ENCODE peak calls at places on chromosomes 5 and 9, in eight cellular contexts. Q, T, N, R, W, I, H and U are unnamed samples.

GRCh38 chr9:133056533-133056932 is 5.2 kb upstream of the CEL start:
- DNase-seq in Q (no peak), N (no peak), R (peak; percentile 23), T (no peak), H (no peak), W (no peak), I (no peak), U (peak; percentile 77)

GRCh38 chr9:95508968-95509850 is 7.6 kb downstream of the PTCH1 start:
- DNase-seq in W (peak; percentile 69), H (peak; percentile 42), N (peak; percentile 74), Q (peak; percentile 73), T (peak; percentile 94), R (peak; percentile 85), I (peak; percentile 98), U (no peak)

GRCh38 chr9:36328798-36329411 is 70.7 kb upstream of the GNE start:
- DNase-seq in W (peak; percentile 63), I (peak; percentile 76), N (peak; percentile 62), T (no peak), H (peak; percentile 51), Q (peak; percentile 70), R (peak; percentile 34), U (peak; percentile 18)

GRCh38 chr5:164277720-164278119 is 772.3 kb downstream of the MAT2B start:
- DNase-seq in H (no peak), R (no peak), T (no peak), W (no peak), N (no peak), Q (no peak), I (no peak), U (no peak)

GRCh38 chr5:15796557-15796956 is 296.6 kb downstream of the FBXL7 start:
- DNase-seq in R (no peak), H (no peak), T (no peak), I (peak; percentile 50), W (no peak), N (no peak), Q (no peak), U (no peak)

GRCh38 chr9:137434498-137435380 is 6.4 kb downstream of the ENTPD8 start:
- DNase-seq in N (no peak), Q (no peak), H (no peak), I (no peak), T (no peak), W (no peak), R (no peak), U (no peak)

GRCh38 chr9:91038483-91039124 is 237.0 kb downstream of the SYK start:
- DNase-seq in T (no peak), W (no peak), R (no peak), H (no peak), I (no peak), N (no peak), Q (no peak), U (no peak)

GRCh38 chr9:112486221-112487007 is at the start of gene KIAA1958:
- DNase-seq in T (peak; percentile 89), R (peak; percentile 89), N (peak; percentile 96), I (peak; percentile 92), Q (peak; percentile 81), H (peak; percentile 95), W (peak; percentile 63), U (peak; percentile 76)

GRCh38 chr9:6096821-6097220 is 81.4 kb upstream of the RANBP6 start:
- DNase-seq in H (no peak), R (no peak), N (no peak), Q (no peak), T (no peak), I (no peak), W (no peak), U (no peak)

GRCh38 chr5:64671678-64672077 is 18.6 kb upstream of the SHISAL2B start:
- DNase-seq in H (no peak), I (no peak), T (no peak), R (no peak), W (no peak), Q (no peak), N (no peak), U (no peak)
- H3K27ac ChIP-seq in H (no peak overlapping the region), I (no peak overlapping the region), T (no peak overlapping the region), R (no peak overlapping the region), W (no peak overlapping the region), Q (no peak overlapping the region), N (no peak overlapping the region), U (no peak overlapping the region)

GRCh38 chr9:134068742-134069535 is 1.1 kb upstream of the BRD3 start:
- DNase-seq in T (peak; percentile 64), R (no peak), H (no peak), Q (no peak), N (no peak), W (no peak), I (no peak), U (no peak)

GRCh38 chr9:134069536-134070399 is 1.9 kb upstream of the BRD3 start:
- DNase-seq in Q (no peak), N (no peak), R (no peak), T (no peak), I (no peak), H (no peak), W (no peak), U (no peak)

GRCh38 chr9:134066923-134067851 is 639 bp downstream of the BRD3 start:
- DNase-seq in N (peak; percentile 81), Q (no peak), R (peak; percentile 37), W (no peak), I (peak; percentile 43), T (peak; percentile 73), H (peak; percentile 71), U (no peak)

GRCh38 chr9:134066546-134066922 is 1.3 kb downstream of the BRD3 start:
- DNase-seq in R (no peak), I (no peak), W (no peak), Q (no peak), N (peak; percentile 51), T (no peak), H (no peak), U (no peak)

DNA sequence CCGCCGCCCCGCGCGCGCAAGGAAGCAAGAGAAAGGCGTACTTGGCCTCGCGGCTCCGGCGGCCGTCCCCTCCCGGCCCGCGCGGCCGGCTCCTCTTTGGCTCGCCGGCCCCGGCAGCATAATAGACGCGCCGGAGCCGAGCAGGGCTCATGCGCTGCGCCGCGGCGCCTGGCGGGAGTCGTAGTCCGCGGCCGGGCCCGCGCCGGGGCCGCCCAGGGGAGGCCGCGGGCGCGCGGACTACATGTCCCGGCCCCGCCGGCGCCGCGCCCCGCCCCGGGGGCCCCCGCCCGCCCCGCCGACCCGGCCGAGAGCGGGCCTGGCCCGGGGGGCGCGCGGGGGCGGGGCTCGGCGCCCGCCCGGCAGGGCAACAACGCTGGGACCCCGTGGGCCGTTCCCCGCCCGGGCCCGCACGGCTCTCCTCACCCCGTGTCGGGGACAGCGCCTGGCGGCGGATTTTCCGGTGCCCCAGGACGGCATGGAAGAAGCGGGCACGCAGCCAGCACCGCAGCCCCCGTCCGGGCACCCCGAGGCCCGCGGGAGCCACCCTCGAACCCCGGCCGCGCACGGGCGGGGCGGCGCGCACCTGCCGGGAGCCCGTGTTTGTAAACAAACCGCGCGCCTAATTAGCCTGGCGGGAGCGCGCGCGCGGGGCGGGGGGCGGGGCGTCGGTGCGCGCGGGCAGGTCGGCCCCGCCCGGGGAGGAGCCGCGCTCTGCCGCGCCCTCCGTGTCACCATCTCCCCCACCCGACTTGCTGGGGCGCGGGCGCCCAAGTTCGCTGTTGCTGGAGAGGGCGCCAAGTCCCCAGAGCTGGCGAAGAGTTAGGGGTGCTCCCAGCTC is at the start of gene BRD3:
- DNase-seq in H (peak; percentile 92), Q (peak; percentile 71), N (peak; percentile 98), R (peak; percentile 88), W (peak; percentile 71), I (peak; percentile 94), T (peak; percentile 91), U (peak; percentile 76)
- TF ChIP-seq POLR2AphosphoS5 in H (peak; percentile 27), Q (peak; percentile 54), N (peak; percentile 47), R (peak; percentile 79), W (peak; percentile 80), I (peak; percentile 59), T (peak; percentile 88), U (no peak)

DNA sequence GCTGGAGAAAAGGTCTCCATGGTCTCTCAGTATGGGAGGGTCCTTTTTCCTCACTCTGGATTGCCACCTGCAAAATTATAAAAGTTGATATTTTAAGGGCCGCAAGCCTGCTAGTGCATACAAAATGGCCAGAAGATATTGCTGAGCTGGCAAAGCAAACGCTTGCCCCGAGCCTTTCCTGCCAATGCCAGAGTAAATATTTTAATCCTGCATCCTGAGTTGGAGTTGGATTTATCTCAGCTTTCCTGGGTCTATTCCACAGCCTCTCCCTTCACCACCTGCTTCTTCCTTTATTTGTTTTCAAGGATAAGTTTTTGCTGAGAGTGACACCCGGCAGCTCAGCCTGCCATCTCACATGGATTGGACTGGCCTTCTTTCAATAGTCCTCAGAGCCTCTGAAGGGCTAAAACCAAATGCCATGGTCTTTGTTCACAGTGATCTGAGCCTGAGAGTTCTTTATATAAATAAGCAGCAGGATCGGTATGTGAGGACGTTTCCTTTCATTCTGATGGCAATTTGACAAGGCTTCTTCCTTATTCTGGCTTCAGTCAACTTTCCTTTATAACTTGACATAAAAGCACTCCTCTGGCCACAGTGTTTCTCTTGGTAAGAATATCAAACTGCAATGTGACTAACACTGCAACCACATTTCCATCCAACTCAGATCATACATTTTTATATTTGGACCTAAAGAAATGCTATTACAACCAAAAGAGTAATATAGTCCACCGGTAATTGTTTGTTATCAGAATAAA is 170.1 kb downstream of the ADAMTS12 start:
- DNase-seq in W (no peak), Q (no peak), N (no peak), R (no peak), T (no peak), I (no peak), H (no peak), U (no peak)
- H3K27ac ChIP-seq in W (no peak overlapping the region), Q (no peak overlapping the region), N (no peak overlapping the region), R (no peak overlapping the region), T (no peak overlapping the region), I (no peak overlapping the region), H (no peak overlapping the region), U (no peak overlapping the region)

DNA sequence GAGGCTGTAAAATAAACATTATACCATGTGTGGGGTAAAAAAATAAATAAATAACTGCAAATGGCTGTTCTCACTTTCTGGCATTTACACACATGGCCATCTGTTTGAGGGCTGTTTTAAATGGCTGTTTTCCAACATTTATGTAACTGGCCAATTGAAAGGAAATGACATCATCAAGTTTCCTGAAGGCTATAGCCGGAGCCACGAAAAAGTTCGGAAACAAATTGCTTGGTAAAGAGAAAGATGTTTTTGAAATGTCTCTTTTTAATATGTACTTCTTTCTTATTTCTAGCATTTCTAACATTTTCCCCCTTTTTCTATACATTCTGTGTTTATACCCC is 95.4 kb upstream of the DAB2 start:
- DNase-seq in Q (no peak), I (no peak), R (no peak), N (no peak), H (no peak), W (no peak), T (no peak), U (no peak)
- TF ChIP-seq POLR2AphosphoS5 in Q (no peak), I (no peak), R (peak; percentile 39), N (no peak), H (no peak), W (no peak), T (peak; percentile 42), U (no peak)

GRCh38 chr5:51465165-51465564 is 81.9 kb downstream of the ISL1 start:
- DNase-seq in I (peak; percentile 52), N (peak; percentile 40), H (no peak), R (no peak), W (no peak), T (no peak), Q (no peak), U (no peak)
- H3K27ac ChIP-seq in I (no peak overlapping the region), N (peak overlapping the region; percentile 99), H (no peak overlapping the region), R (no peak overlapping the region), W (no peak overlapping the region), T (no peak overlapping the region), Q (no peak overlapping the region), U (no peak overlapping the region)